ENCODE peak calls at places on chromosome 3, in nine cellular contexts. One of them, this sample, is unnamed.
A peak's percentile ranks its signal among the peaks of the same experiment; 100 is the strongest.

GRCh38 chr3:33799202-33799551 is 747 bp downstream of the PDCD6IP start:
- DNase-seq in EH: no peak
- DNase-seq in stimulated activated naive CD8-positive, alpha-beta T cell treated with anti-CD3 and anti-CD28 coated beads, Interleukin-15, amount 100 ng/mL, for 72 hours: no peak
- DNase-seq in CD8-positive, alpha-beta memory T cell: no peak
- DNase-seq in H9: no peak
- DNase-seq in RPMI8226: no peak
- DNase-seq in activated gamma-delta T cell treated with Interleukin-2 at 50 U/mL for 16 hours: no peak
- DNase-seq in nephron progenitor cell: no peak
- DNase-seq in G401: no peak
- DNase-seq in this sample: no peak

GRCh38 chr3:184099806-184100686 is 3.2 kb downstream of the HTR3E start:
- DNase-seq in EH: no peak
- DNase-seq in stimulated activated naive CD8-positive, alpha-beta T cell treated with anti-CD3 and anti-CD28 coated beads, Interleukin-15, amount 100 ng/mL, for 72 hours: no peak
- DNase-seq in CD8-positive, alpha-beta memory T cell: no peak
- DNase-seq in H9: no peak
- DNase-seq in RPMI8226: no peak
- DNase-seq in activated gamma-delta T cell treated with Interleukin-2 at 50 U/mL for 16 hours: no peak
- DNase-seq in nephron progenitor cell: no peak
- DNase-seq in G401: no peak
- DNase-seq in this sample: no peak

GRCh38 chr3:184524981-184525336 is 36.6 kb upstream of the EPHB3 start:
- DNase-seq in EH: peak; percentile 13
- DNase-seq in stimulated activated naive CD8-positive, alpha-beta T cell treated with anti-CD3 and anti-CD28 coated beads, Interleukin-15, amount 100 ng/mL, for 72 hours: no peak
- DNase-seq in CD8-positive, alpha-beta memory T cell: no peak
- DNase-seq in H9: no peak
- DNase-seq in RPMI8226: peak; percentile 44
- DNase-seq in activated gamma-delta T cell treated with Interleukin-2 at 50 U/mL for 16 hours: no peak
- DNase-seq in nephron progenitor cell: no peak
- DNase-seq in G401: peak; percentile 74
- DNase-seq in this sample: peak; percentile 72

GRCh38 chr3:32963871-32964270 is 12.4 kb downstream of the CCR4 start:
- DNase-seq in EH: no peak
- DNase-seq in stimulated activated naive CD8-positive, alpha-beta T cell treated with anti-CD3 and anti-CD28 coated beads, Interleukin-15, amount 100 ng/mL, for 72 hours: no peak
- DNase-seq in CD8-positive, alpha-beta memory T cell: peak; percentile 22
- DNase-seq in H9: no peak
- DNase-seq in RPMI8226: no peak
- DNase-seq in activated gamma-delta T cell treated with Interleukin-2 at 50 U/mL for 16 hours: no peak
- DNase-seq in nephron progenitor cell: no peak
- DNase-seq in G401: no peak
- DNase-seq in this sample: no peak

GRCh38 chr3:42185044-42185443 is 80.9 kb downstream of the CCK start:
- DNase-seq in EH: peak; percentile 82
- DNase-seq in stimulated activated naive CD8-positive, alpha-beta T cell treated with anti-CD3 and anti-CD28 coated beads, Interleukin-15, amount 100 ng/mL, for 72 hours: no peak
- DNase-seq in CD8-positive, alpha-beta memory T cell: no peak
- DNase-seq in H9: no peak
- DNase-seq in RPMI8226: no peak
- DNase-seq in activated gamma-delta T cell treated with Interleukin-2 at 50 U/mL for 16 hours: no peak
- DNase-seq in nephron progenitor cell: no peak
- DNase-seq in G401: no peak
- DNase-seq in this sample: no peak

GRCh38 chr3:128496602-128497304 is 3.8 kb upstream of the GATA2 start:
- DNase-seq in EH: peak; percentile 13
- DNase-seq in stimulated activated naive CD8-positive, alpha-beta T cell treated with anti-CD3 and anti-CD28 coated beads, Interleukin-15, amount 100 ng/mL, for 72 hours: no peak
- DNase-seq in CD8-positive, alpha-beta memory T cell: no peak
- DNase-seq in H9: peak; percentile 57
- DNase-seq in RPMI8226: no peak
- DNase-seq in activated gamma-delta T cell treated with Interleukin-2 at 50 U/mL for 16 hours: no peak
- DNase-seq in nephron progenitor cell: no peak
- DNase-seq in G401: peak; percentile 39
- DNase-seq in this sample: no peak

GRCh38 chr3:180359381-180360279 is 242.3 kb upstream of the TTC14 start:
- DNase-seq in EH: no peak
- DNase-seq in stimulated activated naive CD8-positive, alpha-beta T cell treated with anti-CD3 and anti-CD28 coated beads, Interleukin-15, amount 100 ng/mL, for 72 hours: no peak
- DNase-seq in CD8-positive, alpha-beta memory T cell: no peak
- DNase-seq in H9: no peak
- DNase-seq in RPMI8226: no peak
- DNase-seq in activated gamma-delta T cell treated with Interleukin-2 at 50 U/mL for 16 hours: no peak
- DNase-seq in nephron progenitor cell: no peak
- DNase-seq in G401: no peak
- DNase-seq in this sample: no peak

GRCh38 chr3:146813496-146813895 is 208.3 kb upstream of the PLSCR5 start:
- DNase-seq in EH: peak; percentile 66
- DNase-seq in stimulated activated naive CD8-positive, alpha-beta T cell treated with anti-CD3 and anti-CD28 coated beads, Interleukin-15, amount 100 ng/mL, for 72 hours: no peak
- DNase-seq in CD8-positive, alpha-beta memory T cell: no peak
- DNase-seq in H9: no peak
- DNase-seq in RPMI8226: no peak
- DNase-seq in activated gamma-delta T cell treated with Interleukin-2 at 50 U/mL for 16 hours: no peak
- DNase-seq in nephron progenitor cell: no peak
- DNase-seq in G401: peak; percentile 78
- DNase-seq in this sample: no peak

GRCh38 chr3:100463002-100463401 is 29.4 kb upstream of the TMEM45A start:
- DNase-seq in EH: peak; percentile 77
- DNase-seq in stimulated activated naive CD8-positive, alpha-beta T cell treated with anti-CD3 and anti-CD28 coated beads, Interleukin-15, amount 100 ng/mL, for 72 hours: no peak
- DNase-seq in CD8-positive, alpha-beta memory T cell: no peak
- DNase-seq in H9: no peak
- DNase-seq in RPMI8226: peak; percentile 69
- DNase-seq in activated gamma-delta T cell treated with Interleukin-2 at 50 U/mL for 16 hours: no peak
- DNase-seq in nephron progenitor cell: peak; percentile 19
- DNase-seq in G401: peak; percentile 35
- DNase-seq in this sample: peak; percentile 49

GRCh38 chr3:147832611-147833010 is 423.4 kb downstream of the ZIC1 start:
- DNase-seq in EH: no peak
- DNase-seq in stimulated activated naive CD8-positive, alpha-beta T cell treated with anti-CD3 and anti-CD28 coated beads, Interleukin-15, amount 100 ng/mL, for 72 hours: no peak
- DNase-seq in CD8-positive, alpha-beta memory T cell: no peak
- DNase-seq in H9: no peak
- DNase-seq in RPMI8226: no peak
- DNase-seq in activated gamma-delta T cell treated with Interleukin-2 at 50 U/mL for 16 hours: no peak
- DNase-seq in nephron progenitor cell: no peak
- DNase-seq in G401: no peak
- DNase-seq in this sample: no peak

GRCh38 chr3:166201476-166201875 is 364.3 kb upstream of the BCHE start:
- DNase-seq in EH: no peak
- DNase-seq in stimulated activated naive CD8-positive, alpha-beta T cell treated with anti-CD3 and anti-CD28 coated beads, Interleukin-15, amount 100 ng/mL, for 72 hours: no peak
- DNase-seq in CD8-positive, alpha-beta memory T cell: no peak
- DNase-seq in H9: no peak
- DNase-seq in RPMI8226: peak; percentile 15
- DNase-seq in activated gamma-delta T cell treated with Interleukin-2 at 50 U/mL for 16 hours: no peak
- DNase-seq in nephron progenitor cell: no peak
- DNase-seq in G401: no peak
- DNase-seq in this sample: no peak

GRCh38 chr3:155753038-155753647 is 8.3 kb upstream of the PLCH1 start:
- DNase-seq in EH: peak; percentile 41
- DNase-seq in stimulated activated naive CD8-positive, alpha-beta T cell treated with anti-CD3 and anti-CD28 coated beads, Interleukin-15, amount 100 ng/mL, for 72 hours: no peak
- DNase-seq in CD8-positive, alpha-beta memory T cell: no peak
- DNase-seq in H9: no peak
- DNase-seq in RPMI8226: peak; percentile 69
- DNase-seq in activated gamma-delta T cell treated with Interleukin-2 at 50 U/mL for 16 hours: no peak
- DNase-seq in nephron progenitor cell: no peak
- DNase-seq in G401: no peak
- DNase-seq in this sample: peak; percentile 49

GRCh38 chr3:144552642-144553041 is 581.0 kb downstream of the DIPK2A start:
- DNase-seq in EH: no peak
- DNase-seq in stimulated activated naive CD8-positive, alpha-beta T cell treated with anti-CD3 and anti-CD28 coated beads, Interleukin-15, amount 100 ng/mL, for 72 hours: no peak
- DNase-seq in CD8-positive, alpha-beta memory T cell: no peak
- DNase-seq in H9: no peak
- DNase-seq in RPMI8226: no peak
- DNase-seq in activated gamma-delta T cell treated with Interleukin-2 at 50 U/mL for 16 hours: no peak
- DNase-seq in nephron progenitor cell: no peak
- DNase-seq in G401: no peak
- DNase-seq in this sample: no peak

GRCh38 chr3:67017211-67017610 is 19.1 kb downstream of the KBTBD8 start:
- DNase-seq in EH: peak; percentile 6
- DNase-seq in stimulated activated naive CD8-positive, alpha-beta T cell treated with anti-CD3 and anti-CD28 coated beads, Interleukin-15, amount 100 ng/mL, for 72 hours: no peak
- DNase-seq in CD8-positive, alpha-beta memory T cell: no peak
- DNase-seq in H9: no peak
- DNase-seq in RPMI8226: no peak
- DNase-seq in activated gamma-delta T cell treated with Interleukin-2 at 50 U/mL for 16 hours: no peak
- DNase-seq in nephron progenitor cell: no peak
- DNase-seq in G401: no peak
- DNase-seq in this sample: no peak

GRCh38 chr3:141707741-141708203 is 30.3 kb upstream of the RNF7 start:
- DNase-seq in EH: peak; percentile 93
- DNase-seq in stimulated activated naive CD8-positive, alpha-beta T cell treated with anti-CD3 and anti-CD28 coated beads, Interleukin-15, amount 100 ng/mL, for 72 hours: no peak
- DNase-seq in CD8-positive, alpha-beta memory T cell: no peak
- DNase-seq in H9: no peak
- DNase-seq in RPMI8226: no peak
- DNase-seq in activated gamma-delta T cell treated with Interleukin-2 at 50 U/mL for 16 hours: no peak
- DNase-seq in nephron progenitor cell: no peak
- DNase-seq in G401: no peak
- DNase-seq in this sample: no peak

GRCh38 chr3:8650583-8651416 is 6.2 kb upstream of the SSUH2 start:
- DNase-seq in EH: peak; percentile 47
- DNase-seq in stimulated activated naive CD8-positive, alpha-beta T cell treated with anti-CD3 and anti-CD28 coated beads, Interleukin-15, amount 100 ng/mL, for 72 hours: no peak
- DNase-seq in CD8-positive, alpha-beta memory T cell: no peak
- DNase-seq in H9: no peak
- DNase-seq in RPMI8226: no peak
- DNase-seq in activated gamma-delta T cell treated with Interleukin-2 at 50 U/mL for 16 hours: no peak
- DNase-seq in nephron progenitor cell: no peak
- DNase-seq in G401: no peak
- DNase-seq in this sample: no peak

GRCh38 chr3:56303508-56303907 is 164.8 kb downstream of the ERC2 start:
- DNase-seq in EH: peak; percentile 40
- DNase-seq in stimulated activated naive CD8-positive, alpha-beta T cell treated with anti-CD3 and anti-CD28 coated beads, Interleukin-15, amount 100 ng/mL, for 72 hours: peak; percentile 15
- DNase-seq in CD8-positive, alpha-beta memory T cell: no peak
- DNase-seq in H9: peak; percentile 79
- DNase-seq in RPMI8226: peak; percentile 48
- DNase-seq in activated gamma-delta T cell treated with Interleukin-2 at 50 U/mL for 16 hours: no peak
- DNase-seq in nephron progenitor cell: peak; percentile 60
- DNase-seq in G401: peak; percentile 64
- DNase-seq in this sample: peak; percentile 20

GRCh38 chr3:49772703-49773102 is 13.6 kb downstream of the IP6K1 start:
- DNase-seq in EH: no peak
- DNase-seq in stimulated activated naive CD8-positive, alpha-beta T cell treated with anti-CD3 and anti-CD28 coated beads, Interleukin-15, amount 100 ng/mL, for 72 hours: no peak
- DNase-seq in CD8-positive, alpha-beta memory T cell: no peak
- DNase-seq in H9: no peak
- DNase-seq in RPMI8226: no peak
- DNase-seq in activated gamma-delta T cell treated with Interleukin-2 at 50 U/mL for 16 hours: no peak
- DNase-seq in nephron progenitor cell: no peak
- DNase-seq in G401: no peak
- DNase-seq in this sample: no peak